ENCODE peak calls at places on chromosomes 3 and 15, in seven cellular contexts. One of them, this sample, is unnamed. For H3K4me1, the result is how much of the 10 kb centered on the place peaks cover.

GRCh38 chr15:67039349-67040075 is 25.9 kb upstream of the SMAD3 start:
- DNase-seq in A549: no peak
- DNase-seq in esophagus squamous epithelium: no peak
- DNase-seq in GM23338: peak
- DNase-seq in ovary: no peak
- DNase-seq in endothelial cell of umbilical vein: no peak
- DNase-seq in heart left ventricle: no peak
- DNase-seq in this sample: no peak

GRCh38 chr15:88255496-88256171 is 905 bp downstream of the NTRK3 start:
- DNase-seq in heart left ventricle: peak
- DNase-seq in ovary: peak
- DNase-seq in GM23338: peak
- DNase-seq in A549: peak
- DNase-seq in esophagus squamous epithelium: no peak
- DNase-seq in endothelial cell of umbilical vein: peak
- DNase-seq in this sample: no peak

GRCh38 chr3:123194552-123194951 is 7.2 kb upstream of the SEC22A start:
- DNase-seq in ovary: no peak
- DNase-seq in GM23338: peak
- DNase-seq in endothelial cell of umbilical vein: peak
- DNase-seq in A549: peak
- DNase-seq in esophagus squamous epithelium: no peak
- DNase-seq in heart left ventricle: no peak
- DNase-seq in this sample: no peak

GRCh38 chr3:89803711-89804110 is 696.3 kb downstream of the EPHA3 start:
- DNase-seq in GM23338: no peak
- DNase-seq in A549: no peak
- DNase-seq in heart left ventricle: no peak
- DNase-seq in endothelial cell of umbilical vein: no peak
- DNase-seq in esophagus squamous epithelium: no peak
- DNase-seq in ovary: no peak
- DNase-seq in this sample: no peak

GRCh38 chr3:71385040-71385685 is 198.4 kb downstream of the FOXP1 start:
- DNase-seq in A549: no peak
- DNase-seq in ovary: no peak
- DNase-seq in GM23338: no peak
- DNase-seq in heart left ventricle: no peak
- DNase-seq in esophagus squamous epithelium: no peak
- DNase-seq in endothelial cell of umbilical vein: no peak
- DNase-seq in this sample: no peak

GRCh38 chr3:72054976-72055375 is 270.0 kb upstream of the PROK2 start:
- DNase-seq in esophagus squamous epithelium: no peak
- DNase-seq in heart left ventricle: no peak
- DNase-seq in endothelial cell of umbilical vein: no peak
- DNase-seq in ovary: no peak
- DNase-seq in A549: no peak
- DNase-seq in GM23338: no peak
- DNase-seq in this sample: no peak

GRCh38 chr3:2802429-2802828 is 307.7 kb downstream of the IL5RA start:
- DNase-seq in esophagus squamous epithelium: no peak
- DNase-seq in heart left ventricle: no peak
- DNase-seq in ovary: no peak
- DNase-seq in A549: no peak
- DNase-seq in endothelial cell of umbilical vein: no peak
- DNase-seq in GM23338: no peak
- DNase-seq in this sample: no peak

GRCh38 chr3:192060160-192060783 is 599.3 kb downstream of the PYDC2 start:
- DNase-seq in ovary: no peak
- DNase-seq in endothelial cell of umbilical vein: no peak
- DNase-seq in GM23338: no peak
- DNase-seq in A549: no peak
- DNase-seq in esophagus squamous epithelium: no peak
- DNase-seq in heart left ventricle: no peak
- DNase-seq in this sample: no peak

GRCh38 chr3:168325684-168326083 is 230.0 kb upstream of the GOLIM4 start:
- DNase-seq in heart left ventricle: no peak
- DNase-seq in ovary: no peak
- DNase-seq in GM23338: no peak
- DNase-seq in endothelial cell of umbilical vein: no peak
- DNase-seq in A549: no peak
- DNase-seq in esophagus squamous epithelium: no peak
- DNase-seq in this sample: no peak

GRCh38 chr15:53559364-53560253 is 199.9 kb downstream of the WDR72 start:
- DNase-seq in A549: no peak
- DNase-seq in heart left ventricle: no peak
- DNase-seq in endothelial cell of umbilical vein: no peak
- DNase-seq in esophagus squamous epithelium: no peak
- DNase-seq in GM23338: no peak
- DNase-seq in ovary: no peak
- DNase-seq in this sample: no peak

DNA sequence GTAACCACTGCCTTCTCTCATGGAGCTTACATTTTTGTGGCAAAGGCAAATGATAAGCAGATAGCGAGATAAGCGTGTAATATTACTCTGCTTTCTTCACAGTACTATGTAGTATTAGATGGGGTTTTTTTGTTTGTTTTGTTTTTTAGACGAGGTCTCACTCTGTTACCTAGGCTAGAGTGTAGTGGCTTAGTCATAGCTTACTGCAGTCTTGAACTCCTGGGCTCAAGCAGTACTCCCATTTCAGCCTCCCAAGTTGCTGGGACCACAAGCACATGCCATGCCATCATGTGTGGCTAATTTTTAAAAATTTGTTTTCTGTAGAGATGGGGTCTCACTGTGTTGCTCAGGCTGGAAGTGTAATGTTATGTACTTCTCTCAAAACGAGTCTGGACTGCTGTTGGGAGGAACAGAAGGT is 22.9 kb downstream of the MBNL1 start:
- DNase-seq in esophagus squamous epithelium: no peak
- DNase-seq in A549: no peak
- DNase-seq in ovary: no peak
- DNase-seq in endothelial cell of umbilical vein: no peak
- DNase-seq in heart left ventricle: no peak
- DNase-seq in GM23338: no peak
- DNase-seq in this sample: no peak
- H3K4me1 ChIP-seq in esophagus squamous epithelium: half or more
- H3K4me1 ChIP-seq in A549: half or more
- H3K4me1 ChIP-seq in ovary: under half
- H3K4me1 ChIP-seq in endothelial cell of umbilical vein: half or more
- H3K4me1 ChIP-seq in heart left ventricle: under half
- H3K4me1 ChIP-seq in GM23338: under half
- H3K4me1 ChIP-seq in this sample: half or more

GRCh38 chr3:4719011-4719649 is 226.0 kb downstream of the ITPR1 start:
- DNase-seq in A549: no peak
- DNase-seq in esophagus squamous epithelium: no peak
- DNase-seq in endothelial cell of umbilical vein: no peak
- DNase-seq in heart left ventricle: no peak
- DNase-seq in ovary: no peak
- DNase-seq in GM23338: no peak
- DNase-seq in this sample: no peak
- H3K4me1 ChIP-seq in A549: under half
- H3K4me1 ChIP-seq in esophagus squamous epithelium: half or more
- H3K4me1 ChIP-seq in endothelial cell of umbilical vein: under half
- H3K4me1 ChIP-seq in heart left ventricle: under half
- H3K4me1 ChIP-seq in ovary: under half
- H3K4me1 ChIP-seq in GM23338: under half
- H3K4me1 ChIP-seq in this sample: under half

GRCh38 chr3:67045711-67046465 is 47.8 kb downstream of the KBTBD8 start:
- DNase-seq in endothelial cell of umbilical vein: no peak
- DNase-seq in A549: no peak
- DNase-seq in GM23338: no peak
- DNase-seq in heart left ventricle: no peak
- DNase-seq in ovary: no peak
- DNase-seq in esophagus squamous epithelium: no peak
- DNase-seq in this sample: peak
- H3K4me1 ChIP-seq in endothelial cell of umbilical vein: under half
- H3K4me1 ChIP-seq in A549: under half
- H3K4me1 ChIP-seq in GM23338: under half
- H3K4me1 ChIP-seq in heart left ventricle: under half
- H3K4me1 ChIP-seq in ovary: under half
- H3K4me1 ChIP-seq in esophagus squamous epithelium: under half
- H3K4me1 ChIP-seq in this sample: half or more

DNA sequence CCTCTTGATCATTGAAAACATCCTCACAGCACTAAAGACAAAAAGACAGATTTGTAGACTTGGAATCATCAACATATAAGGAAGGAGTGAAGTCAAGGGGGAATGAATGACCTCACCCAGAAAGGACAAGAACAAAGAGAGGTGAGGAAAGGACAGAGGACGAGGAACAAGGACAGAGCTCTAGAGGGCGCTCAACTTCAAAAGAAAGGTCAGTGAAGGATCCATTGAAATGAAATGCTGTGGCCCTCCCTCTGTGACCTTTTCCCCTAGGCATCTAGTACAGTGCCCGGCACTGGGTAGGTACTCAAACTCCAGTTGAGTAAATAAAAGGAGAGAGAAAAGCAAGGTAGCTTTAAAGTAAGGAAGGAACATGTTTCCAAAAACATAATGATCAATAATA is 2.6 kb downstream of the ATP8B4 start:
- DNase-seq in ovary: no peak
- DNase-seq in heart left ventricle: no peak
- DNase-seq in esophagus squamous epithelium: no peak
- DNase-seq in GM23338: peak
- DNase-seq in A549: peak
- DNase-seq in endothelial cell of umbilical vein: peak
- DNase-seq in this sample: peak
- H3K4me1 ChIP-seq in ovary: under half
- H3K4me1 ChIP-seq in heart left ventricle: under half
- H3K4me1 ChIP-seq in esophagus squamous epithelium: under half
- H3K4me1 ChIP-seq in GM23338: under half
- H3K4me1 ChIP-seq in A549: under half
- H3K4me1 ChIP-seq in endothelial cell of umbilical vein: under half
- H3K4me1 ChIP-seq in this sample: under half